ENCODE peak calls at places on chromosomes 5 and 9, in seven cellular contexts. J is naive thymus-derived CD8-positive, alpha-beta T cell; N is astrocyte; B is sigmoid colon; K is lung microvascular endothelial cell; W is NCI-H82; O is NCI-H2029 treated with DMSO at 0.1 percent for 48 hours. C is an unnamed sample.

GRCh38 chr5:103918668-103919367 is 356.2 kb upstream of the NUDT12 start:
- DNase-seq in O (no peak), N (peak; percentile 85), J (no peak), W (no peak), K (no peak), B (no peak), C (no peak)

GRCh38 chr9:23590601-23591000 is 235.4 kb downstream of the ELAVL2 start:
- DNase-seq in W (no peak), K (no peak), N (no peak), B (no peak), O (no peak), J (no peak), C (no peak)

GRCh38 chr5:137496919-137497318 is 2.2 kb downstream of the SPOCK1 start:
- DNase-seq in J (no peak), W (no peak), B (no peak), N (no peak), K (no peak), O (no peak), C (no peak)

GRCh38 chr9:13689925-13690324 is 410.4 kb upstream of the MPDZ start:
- DNase-seq in O (no peak), W (no peak), B (no peak), N (no peak), K (peak; percentile 28), J (no peak), C (no peak)

GRCh38 chr5:142824391-142824790 is 54.2 kb downstream of the ARHGAP26 start:
- DNase-seq in W (no peak), O (no peak), J (no peak), K (no peak), B (no peak), N (no peak), C (no peak)

GRCh38 chr9:110282023-110282766 is 25.9 kb upstream of the TXN start:
- DNase-seq in N (peak; percentile 56), B (no peak), W (no peak), O (no peak), K (no peak), J (no peak), C (no peak)

GRCh38 chr5:65808261-65808741 is 86.3 kb downstream of the NLN start:
- DNase-seq in K (no peak), W (no peak), O (no peak), J (no peak), N (peak; percentile 47), B (no peak), C (no peak)

GRCh38 chr9:34665381-34666250 is 3.2 kb upstream of the CCL27 start:
- DNase-seq in W (peak; percentile 96), B (peak; percentile 99), N (peak; percentile 87), K (peak; percentile 91), J (peak; percentile 86), O (peak; percentile 87), C (peak; percentile 96)

GRCh38 chr9:30348904-30349303 is 2035.5 kb upstream of the ACO1 start:
- DNase-seq in N (no peak), J (no peak), K (no peak), O (no peak), W (no peak), B (no peak), C (no peak)

GRCh38 chr9:107438211-107439030 is 51.1 kb downstream of the KLF4 start:
- DNase-seq in J (no peak), W (no peak), K (no peak), N (no peak), B (no peak), O (peak; percentile 75), C (no peak)

GRCh38 chr9:16689352-16689938 is 181.0 kb downstream of the BNC2 start:
- DNase-seq in N (peak; percentile 32), W (no peak), B (no peak), J (no peak), K (peak; percentile 71), O (no peak), C (peak; percentile 43)

GRCh38 chr9:18438951-18439350 is 35.0 kb upstream of the ADAMTSL1 start:
- DNase-seq in K (no peak), O (no peak), W (no peak), N (no peak), B (no peak), J (no peak), C (no peak)

GRCh38 chr9:21455320-21455719 is 15.1 kb downstream of the IFNA1 start:
- DNase-seq in K (peak; percentile 44), B (no peak), O (no peak), N (no peak), J (peak; percentile 11), W (peak; percentile 62), C (no peak)

GRCh38 chr5:18546570-18546969 is 912.3 kb downstream of the TAF11L14 start:
- DNase-seq in B (no peak), W (no peak), K (no peak), O (no peak), J (no peak), N (no peak), C (no peak)

GRCh38 chr5:33834334-33834733 is 57.5 kb downstream of the ADAMTS12 start:
- DNase-seq in J (no peak), N (peak; percentile 81), O (no peak), B (no peak), K (no peak), W (no peak), C (no peak)

GRCh38 chr9:88174324-88174723 is 36.0 kb upstream of the SPATA31C2 start:
- DNase-seq in W (peak; percentile 1), O (no peak), N (no peak), B (no peak), K (no peak), J (no peak), C (no peak)

GRCh38 chr5:169717298-169717697 is 80.2 kb downstream of the DOCK2 start:
- DNase-seq in W (no peak), B (no peak), O (no peak), N (no peak), J (no peak), K (peak; percentile 57), C (no peak)

C was measured in left ventricle myocardium superior.